ENCODE peak calls at places on chromosome 19, in five cellular contexts. M, R, Z, T and C are unnamed samples.

GRCh38 chr19:53546766-53547541 is 9.0 kb downstream of the ZNF331 start:
- DNase-seq in M (no peak), R (no peak), Z (no peak), T (no peak), C (peak; percentile 22)

GRCh38 chr19:42519108-42519507 is 9.2 kb downstream of the CEACAM1 start:
- DNase-seq in M (no peak), R (no peak), Z (no peak), T (no peak), C (no peak)

GRCh38 chr19:15015946-15016542 is 33.2 kb upstream of the CASP14 start:
- DNase-seq in M (no peak), R (peak; percentile 61), Z (peak; percentile 14), T (no peak), C (no peak)

GRCh38 chr19:17779281-17779930 is 15.5 kb upstream of the B3GNT3 start:
- DNase-seq in M (no peak), R (peak; percentile 81), Z (no peak), T (peak; percentile 15), C (peak; percentile 49)

GRCh38 chr19:17577698-17578097 is 22.2 kb downstream of the COLGALT1 start:
- DNase-seq in M (no peak), R (no peak), Z (no peak), T (no peak), C (no peak)

GRCh38 chr19:52734893-52735661 is at the start of gene ZNF611:
- DNase-seq in M (peak; percentile 69), R (peak; percentile 95), Z (peak; percentile 82), T (peak; percentile 88), C (peak; percentile 96)

GRCh38 chr19:48741222-48741999 is 1.0 kb upstream of the RASIP1 start:
- DNase-seq in M (no peak), R (peak; percentile 96), Z (no peak), T (no peak), C (peak; percentile 81)

GRCh38 chr19:39141929-39142328 is 16.3 kb downstream of the PAK4 start:
- DNase-seq in M (no peak), R (no peak), Z (no peak), T (no peak), C (no peak)

GRCh38 chr19:2150794-2151338 is 500 bp downstream of the AP3D1 start:
- DNase-seq in M (no peak), R (no peak), Z (no peak), T (no peak), C (no peak)

GRCh38 chr19:4742717-4743646 is 19.3 kb upstream of the DPP9 start:
- DNase-seq in M (no peak), R (no peak), Z (no peak), T (no peak), C (peak; percentile 82)

GRCh38 chr19:35784401-35785086 is 9.2 kb downstream of the ARHGAP33 start:
- DNase-seq in M (no peak), R (no peak), Z (no peak), T (no peak), C (no peak)

GRCh38 chr19:46221152-46221551 is 8.4 kb upstream of the IGFL1 start:
- DNase-seq in M (no peak), R (no peak), Z (no peak), T (no peak), C (no peak)

GRCh38 chr19:11337080-11337479 is 2.4 kb downstream of the RAB3D start:
- DNase-seq in M (no peak), R (no peak), Z (no peak), T (no peak), C (peak; percentile 4)

GRCh38 chr19:4067396-4068057 is 828 bp upstream of the ZBTB7A start:
- DNase-seq in M (no peak), R (peak; percentile 72), Z (no peak), T (no peak), C (peak; percentile 84)

GRCh38 chr19:31392514-31392913 is 43.3 kb upstream of the TSHZ3 start:
- DNase-seq in M (no peak), R (no peak), Z (no peak), T (no peak), C (no peak)

GRCh38 chr19:29667390-29667783 is 2.1 kb downstream of the PLEKHF1 start:
- DNase-seq in M (no peak), R (no peak), Z (no peak), T (no peak), C (no peak)

GRCh38 chr19:29665215-29665825 is at the start of gene PLEKHF1:
- DNase-seq in M (no peak), R (peak; percentile 96), Z (peak; percentile 58), T (peak; percentile 59), C (peak; percentile 98)

GRCh38 chr19:29664753-29665214 is 477 bp upstream of the PLEKHF1 start:
- DNase-seq in M (no peak), R (no peak), Z (no peak), T (no peak), C (no peak)

GRCh38 chr19:29666634-29667389 is 1.6 kb downstream of the PLEKHF1 start:
- DNase-seq in M (no peak), R (peak; percentile 32), Z (peak; percentile 55), T (peak; percentile 64), C (no peak)

DNA sequence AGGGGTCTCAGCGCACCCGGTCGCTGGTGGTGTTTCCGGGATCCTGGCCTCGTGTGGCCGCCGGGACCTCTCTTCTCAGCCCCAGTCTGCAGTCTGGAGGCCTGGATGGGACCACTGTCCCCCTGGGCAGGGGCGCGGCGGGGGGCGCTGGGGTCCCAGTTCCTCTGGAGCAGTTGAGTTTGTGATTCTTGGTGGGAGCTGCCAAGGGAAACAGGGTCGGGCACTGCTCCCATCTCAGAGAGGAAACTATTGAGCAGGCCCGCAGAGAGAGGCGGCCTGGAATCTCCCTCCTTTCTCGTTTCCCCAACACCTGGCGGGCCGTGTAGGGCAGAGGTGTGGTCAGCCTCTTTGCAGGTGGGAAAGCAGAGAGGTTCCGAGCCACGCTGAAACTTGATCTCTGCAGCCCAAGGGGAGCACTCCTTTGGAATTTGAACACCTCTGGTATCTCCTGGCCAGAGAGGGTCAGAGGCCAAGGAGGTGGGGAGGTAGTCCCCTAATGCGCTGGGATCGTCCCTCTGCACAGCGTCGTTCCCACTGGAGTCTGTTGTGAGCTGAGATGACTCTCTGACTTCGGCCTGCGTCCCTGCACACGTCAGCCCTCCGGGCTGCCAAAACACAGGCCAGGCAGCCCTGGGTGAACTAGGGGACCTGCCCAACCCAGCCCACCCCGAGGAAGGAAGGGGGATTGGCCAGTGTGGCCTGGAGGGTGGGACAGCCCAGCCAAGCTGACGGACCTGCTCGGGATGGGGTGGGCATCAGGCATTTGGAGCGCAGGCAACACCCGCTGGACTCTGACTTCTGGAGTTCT is 769 bp downstream of the PLEKHF1 start:
- DNase-seq in M (no peak), R (peak; percentile 18), Z (no peak), T (peak; percentile 66), C (peak; percentile 70)
- TF ChIP-seq MXI1 in M (no peak), R (no peak), Z (no peak), T (peak; percentile 25), C (no peak)

GRCh38 chr19:875265-875879 is 15.9 kb downstream of the CFD start:
- DNase-seq in M (no peak), R (no peak), Z (no peak), T (no peak), C (no peak)

GRCh38 chr19:872266-872951 is 12.9 kb downstream of the CFD start:
- DNase-seq in M (peak; percentile 36), R (peak; percentile 86), Z (no peak), T (peak; percentile 38), C (no peak)

GRCh38 chr19:871446-872265 is 12.2 kb downstream of the CFD start:
- DNase-seq in M (no peak), R (peak; percentile 64), Z (peak; percentile 44), T (peak; percentile 31), C (peak; percentile 75)

GRCh38 chr19:870963-871401 is 11.5 kb downstream of the CFD start:
- DNase-seq in M (no peak), R (no peak), Z (no peak), T (peak; percentile 32), C (peak; percentile 93)

DNA sequence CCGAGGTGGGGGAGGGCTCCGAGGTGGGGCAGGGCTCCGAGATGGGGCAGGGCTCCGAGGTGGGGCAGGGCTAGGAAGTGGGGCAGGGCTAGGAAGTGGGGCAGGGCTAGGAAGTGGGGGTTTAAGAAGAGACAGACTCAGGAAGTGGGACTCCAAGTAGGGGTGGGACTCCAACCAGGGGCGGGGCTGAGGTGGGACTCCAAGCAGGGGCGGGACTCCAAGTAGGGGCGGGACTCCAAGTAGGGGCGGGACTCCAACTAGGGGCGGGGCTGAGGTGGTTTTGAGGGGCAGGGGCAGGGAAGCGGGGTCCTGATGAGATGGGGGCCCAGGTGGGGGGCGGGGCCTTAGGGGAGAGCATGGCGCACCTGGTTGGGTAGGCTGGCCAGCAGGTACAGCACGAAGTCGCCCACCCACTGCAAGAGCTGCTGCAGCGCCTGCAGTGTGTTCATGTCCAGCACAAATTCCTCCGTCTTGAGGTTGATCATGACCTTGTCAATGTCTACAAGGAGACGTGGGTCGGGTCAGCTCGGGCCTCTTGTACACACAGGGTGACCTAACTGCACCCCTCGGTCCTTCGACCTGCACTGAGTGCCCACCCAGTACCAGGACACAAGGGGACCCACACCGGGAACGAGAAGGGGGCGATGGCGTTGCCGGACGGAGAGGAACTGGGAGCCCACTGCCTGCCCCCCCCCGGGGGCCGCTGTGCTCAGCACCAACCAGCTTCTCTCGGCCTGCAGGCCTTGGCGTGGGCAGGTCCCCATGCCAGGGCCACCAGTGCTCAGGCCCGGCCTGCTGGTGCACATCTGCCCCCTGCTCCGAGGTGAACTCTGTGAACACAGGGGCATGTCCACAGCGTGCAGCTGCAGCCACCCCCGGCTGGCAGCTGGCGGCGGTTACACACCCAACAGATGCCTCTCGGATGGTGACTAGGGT is 13.9 kb downstream of the CFD start:
- DNase-seq in M (peak; percentile 32), R (peak; percentile 80), Z (no peak), T (peak; percentile 31), C (peak; percentile 68)
- TF ChIP-seq MXI1 in M (no peak), R (no peak), Z (no peak), T (no peak), C (no peak)

DNA sequence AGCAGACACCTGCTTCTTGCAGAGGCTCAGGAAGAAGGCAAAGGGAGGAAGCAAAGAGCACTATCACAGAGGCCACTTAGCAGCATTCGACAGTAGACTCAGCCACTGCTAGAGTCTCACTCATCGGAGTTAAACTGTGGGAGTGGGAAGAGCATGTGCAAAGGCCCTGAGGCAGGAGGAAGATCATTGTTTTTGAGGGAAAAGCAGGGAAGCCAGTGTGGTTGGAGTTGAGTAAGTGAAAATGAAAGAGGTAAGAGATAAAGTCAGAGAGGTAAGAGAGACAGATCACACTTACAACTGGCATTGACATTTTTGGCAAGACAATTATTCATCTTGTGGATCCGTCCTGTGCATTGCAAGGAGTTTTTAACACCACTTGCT is 41.1 kb upstream of the CEACAM20 start:
- DNase-seq in M (peak; percentile 5), R (no peak), Z (no peak), T (no peak), C (no peak)
- TF ChIP-seq MXI1 in M (no peak), R (no peak), Z (no peak), T (no peak), C (no peak)

DNA sequence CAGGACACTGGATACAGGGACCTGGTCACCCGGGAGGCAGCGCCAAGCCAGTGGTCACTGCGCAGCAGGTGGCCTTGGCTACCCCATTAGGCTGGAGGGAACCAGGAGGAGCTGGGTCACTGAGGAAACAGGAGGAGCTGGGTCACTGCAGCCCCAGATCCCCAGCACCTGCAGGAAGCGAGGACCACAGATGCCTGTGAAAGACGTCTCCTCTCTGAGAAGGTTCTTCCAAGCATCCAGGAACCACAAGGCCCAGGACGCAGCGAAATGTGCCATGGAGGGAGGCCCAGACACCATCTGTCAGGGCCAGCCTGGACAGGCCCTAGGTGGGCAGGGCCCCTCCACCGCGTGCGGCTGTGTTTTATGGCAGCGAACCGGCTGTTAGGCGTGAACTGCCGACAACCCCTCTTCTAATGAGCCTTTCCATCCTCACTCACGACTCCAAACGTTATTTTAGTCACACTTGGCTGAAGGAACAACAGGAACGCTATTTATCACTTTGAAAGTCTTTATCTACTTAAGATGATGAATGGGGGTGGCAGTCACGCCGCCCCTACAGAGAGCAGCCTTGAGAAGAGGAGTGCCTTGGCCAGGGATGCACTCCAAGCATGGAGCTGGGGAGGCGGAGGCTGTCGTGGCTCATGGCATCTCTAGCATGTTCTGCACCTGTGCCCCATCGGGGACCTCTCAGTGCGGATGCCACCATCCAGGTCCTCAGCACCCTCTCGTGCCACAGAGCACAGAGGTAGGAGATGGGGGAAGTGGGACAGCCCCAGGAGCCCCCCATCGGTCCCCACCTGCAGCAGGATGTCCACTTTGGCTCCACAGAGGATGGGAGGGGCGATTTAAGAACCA is 53.3 kb downstream of the CEBPG start:
- DNase-seq in M (no peak), R (no peak), Z (no peak), T (no peak), C (no peak)
- TF ChIP-seq MXI1 in M (no peak), R (no peak), Z (no peak), T (no peak), C (no peak)